ENCODE peak calls at places on chromosomes 13 and 19, in five cellular contexts. Y is HepG2; C is heart right ventricle; D is activated CD8-positive, alpha-beta memory T cell treated with anti-CD3 and anti-CD28 coated beads, Interleukin-2, amount 10 ng/mL, durations not matched to agents 7 days and 5 days; A is pancreas. O is an unnamed sample.

GRCh38 chr13:98801626-98802418 is 49.4 kb upstream of the SLC15A1 start:
- ATAC-seq in C (no peak), A (peak; percentile 77), D (no peak), Y (no peak), O (peak; percentile 42)

GRCh38 chr13:36925603-36926002 is 5.6 kb upstream of the SMAD9 start:
- ATAC-seq in A (no peak), C (no peak), Y (no peak), D (no peak), O (no peak)

GRCh38 chr19:35375505-35376307 is 4.8 kb downstream of the GPR42 start:
- ATAC-seq in C (no peak), A (no peak), D (no peak), Y (no peak), O (no peak)

GRCh38 chr19:9836021-9836420 is 903 bp downstream of the PIN1 start:
- ATAC-seq in A (no peak), Y (peak; percentile 9), D (no peak), C (no peak), O (no peak)

GRCh38 chr19:6233827-6234511 is 45.8 kb downstream of the MLLT1 start:
- ATAC-seq in Y (no peak), C (peak; percentile 64), D (no peak), A (no peak), O (peak; percentile 61)

GRCh38 chr13:76991432-76991795 is 467 bp upstream of the CLN5 start:
- ATAC-seq in D (peak; percentile 81), A (peak; percentile 5), C (peak; percentile 53), Y (peak; percentile 1), O (peak; percentile 14)

GRCh38 chr19:10110972-10111317 is 548 bp upstream of the P2RY11 start:
- ATAC-seq in C (no peak), A (no peak), Y (no peak), D (no peak), O (no peak)

GRCh38 chr13:24279267-24279666 is 30.1 kb upstream of the C1QTNF9 start:
- ATAC-seq in Y (no peak), D (no peak), A (no peak), C (no peak), O (no peak)

GRCh38 chr13:105817011-105817410 is 718.5 kb downstream of the EFNB2 start:
- ATAC-seq in Y (no peak), D (no peak), A (no peak), C (no peak), O (no peak)

GRCh38 chr19:43957891-43958290 is 6.9 kb downstream of the ZNF221 start:
- ATAC-seq in A (no peak), C (no peak), D (no peak), Y (peak; percentile 35), O (no peak)

GRCh38 chr13:28991764-28992163 is 171.6 kb downstream of the MTUS2 start:
- ATAC-seq in D (no peak), Y (no peak), C (no peak), A (peak; percentile 26), O (no peak)

GRCh38 chr13:104571890-104572229 is 1505.6 kb upstream of the SLC10A2 start:
- ATAC-seq in D (no peak), C (no peak), A (no peak), Y (no peak), O (peak; percentile 6)

GRCh38 chr13:44098559-44098958 is 218.9 kb downstream of the LACC1 start:
- ATAC-seq in C (no peak), Y (no peak), A (no peak), D (no peak), O (no peak)

GRCh38 chr13:85492283-85492682 is 306.9 kb downstream of the SLITRK6 start:
- ATAC-seq in A (no peak), C (no peak), D (no peak), Y (no peak), O (no peak)

GRCh38 chr19:47509973-47510372 is 4.9 kb downstream of the NAPA start:
- ATAC-seq in Y (no peak), D (no peak), A (peak; percentile 31), C (no peak), O (no peak)

GRCh38 chr19:1754651-1755466 is 1.6 kb downstream of the ONECUT3 start:
- ATAC-seq in C (no peak), A (no peak), D (peak; percentile 36), Y (peak; percentile 34), O (no peak)

GRCh38 chr19:51009061-51009891 is 7.9 kb upstream of the KLK8 start:
- ATAC-seq in C (no peak), Y (no peak), D (no peak), A (no peak), O (no peak)

O was measured in gastroesophageal sphincter.